ENCODE peak calls at places on chromosomes 2 and 18, in four cellular contexts. X is tibial artery, J is neural progenitor cell, I is adrenal gland. T is an unnamed sample.
A peak's percentile ranks its signal among the peaks of the same experiment; 100 is the strongest.

GRCh38 chr2:161746891-161747535 is 122.8 kb downstream of the SLC4A10 start:
- DNase-seq in X (no peak), J (peak; percentile 3), I (no peak), T (no peak)

GRCh38 chr18:58552057-58552461 is 76.8 kb downstream of the ALPK2 start:
- DNase-seq in X (no peak), J (no peak), I (no peak), T (no peak)

GRCh38 chr2:28055325-28055970 is 164.9 kb downstream of the BABAM2 start:
- DNase-seq in X (no peak), J (no peak), I (no peak), T (no peak)

GRCh38 chr18:77376043-77376732 is 126.5 kb downstream of the GALR1 start:
- DNase-seq in X (no peak), J (no peak), I (no peak), T (no peak)

GRCh38 chr2:172249336-172249735 is 146.6 kb upstream of the DLX2 start:
- DNase-seq in X (no peak), J (no peak), I (no peak), T (no peak)

GRCh38 chr2:237696471-237696870 is 69.1 kb downstream of the LRRFIP1 start:
- DNase-seq in X (no peak), J (no peak), I (peak; percentile 60), T (no peak)

GRCh38 chr2:45154144-45154543 is 144.9 kb upstream of the SIX2 start:
- DNase-seq in X (no peak), J (no peak), I (no peak), T (no peak)

GRCh38 chr2:193566276-193566675 is 1371.5 kb upstream of the TMEFF2 start:
- DNase-seq in X (no peak), J (no peak), I (no peak), T (no peak)

GRCh38 chr2:162344617-162344950 is 652 bp downstream of the GCA start:
- DNase-seq in X (no peak), J (no peak), I (no peak), T (no peak)

GRCh38 chr2:240095556-240096523 is 40.3 kb downstream of the COPS9 start:
- DNase-seq in X (no peak), J (peak; percentile 71), I (no peak), T (peak; percentile 5)

GRCh38 chr2:69143726-69144360 is 130.9 kb downstream of the ANTXR1 start:
- DNase-seq in X (no peak), J (no peak), I (no peak), T (no peak)

GRCh38 chr2:113602869-113603466 is 24.1 kb upstream of the RABL2A start:
- DNase-seq in X (no peak), J (no peak), I (no peak), T (no peak)

GRCh38 chr2:230931556-230932231 is 6.7 kb upstream of the GPR55 start:
- DNase-seq in X (peak; percentile 47), J (no peak), I (no peak), T (no peak)

GRCh38 chr18:10015288-10015701 is 101.5 kb downstream of the VAPA start:
- DNase-seq in X (no peak), J (no peak), I (no peak), T (no peak)

GRCh38 chr2:68901199-68901515 is 30.0 kb upstream of the BMP10 start:
- DNase-seq in X (no peak), J (peak; percentile 45), I (no peak), T (peak; percentile 25)

GRCh38 chr2:27779417-27780055 is 8.0 kb downstream of the MRPL33 start:
- DNase-seq in X (no peak), J (no peak), I (peak; percentile 47), T (no peak)

GRCh38 chr2:149585317-149585885 is 2.2 kb downstream of the MMADHC start:
- DNase-seq in X (no peak), J (no peak), I (no peak), T (no peak)
- H3K4me3 ChIP-seq in X (no peak overlapping the region), J (peak overlapping the region; percentile 83), I (peak overlapping the region; percentile 97), T (no peak overlapping the region)

GRCh38 chr2:241963223-241963622 is 93.7 kb downstream of the RTP5 start:
- DNase-seq in X (no peak), J (no peak), I (no peak), T (no peak)
- H3K4me1 ChIP-seq in X (no peaks in the 10 kb centered on the region), J (no peaks in the 10 kb centered on the region), I (peaks cover 10% of the 10 kb centered on the region), T (no peaks in the 10 kb centered on the region)

GRCh38 chr2:11829324-11829946 is 83.0 kb downstream of the LPIN1 start:
- DNase-seq in X (peak; percentile 80), J (peak; percentile 85), I (peak; percentile 88), T (peak; percentile 67)

GRCh38 chr2:11830708-11831301 is 84.4 kb downstream of the LPIN1 start:
- DNase-seq in X (no peak), J (no peak), I (peak; percentile 48), T (no peak)

GRCh38 chr2:11831415-11831814 is 85.0 kb downstream of the LPIN1 start:
- DNase-seq in X (no peak), J (no peak), I (no peak), T (no peak)

GRCh38 chr2:11828933-11829323 is 82.5 kb downstream of the LPIN1 start:
- DNase-seq in X (no peak), J (no peak), I (no peak), T (no peak)

GRCh38 chr2:11829947-11830707 is 83.7 kb downstream of the LPIN1 start:
- DNase-seq in X (peak; percentile 81), J (peak; percentile 90), I (peak; percentile 87), T (peak; percentile 72)
- H3K27ac ChIP-seq in X (peak overlapping the region; percentile 46), J (peak overlapping the region; percentile 41), I (peak overlapping the region; percentile 67), T (peak overlapping the region; percentile 5)

GRCh38 chr18:8708670-8709069 is 3.3 kb downstream of the MTCL1 start:
- DNase-seq in X (no peak), J (no peak), I (no peak), T (no peak)
- H3K4me3 ChIP-seq in X (no peak overlapping the region), J (peak overlapping the region; percentile 87), I (no peak overlapping the region), T (no peak overlapping the region)

GRCh38 chr2:101803128-101803527 is 105.6 kb downstream of the MAP4K4 start:
- DNase-seq in X (no peak), J (no peak), I (no peak), T (no peak)

GRCh38 chr2:101807242-101807641 is 109.7 kb downstream of the MAP4K4 start:
- DNase-seq in X (no peak), J (no peak), I (no peak), T (no peak)

GRCh38 chr2:101803945-101804696 is 106.6 kb downstream of the MAP4K4 start:
- DNase-seq in X (no peak), J (peak; percentile 89), I (no peak), T (no peak)

GRCh38 chr2:101806123-101806522 is 108.6 kb downstream of the MAP4K4 start:
- DNase-seq in X (no peak), J (no peak), I (no peak), T (no peak)

DNA sequence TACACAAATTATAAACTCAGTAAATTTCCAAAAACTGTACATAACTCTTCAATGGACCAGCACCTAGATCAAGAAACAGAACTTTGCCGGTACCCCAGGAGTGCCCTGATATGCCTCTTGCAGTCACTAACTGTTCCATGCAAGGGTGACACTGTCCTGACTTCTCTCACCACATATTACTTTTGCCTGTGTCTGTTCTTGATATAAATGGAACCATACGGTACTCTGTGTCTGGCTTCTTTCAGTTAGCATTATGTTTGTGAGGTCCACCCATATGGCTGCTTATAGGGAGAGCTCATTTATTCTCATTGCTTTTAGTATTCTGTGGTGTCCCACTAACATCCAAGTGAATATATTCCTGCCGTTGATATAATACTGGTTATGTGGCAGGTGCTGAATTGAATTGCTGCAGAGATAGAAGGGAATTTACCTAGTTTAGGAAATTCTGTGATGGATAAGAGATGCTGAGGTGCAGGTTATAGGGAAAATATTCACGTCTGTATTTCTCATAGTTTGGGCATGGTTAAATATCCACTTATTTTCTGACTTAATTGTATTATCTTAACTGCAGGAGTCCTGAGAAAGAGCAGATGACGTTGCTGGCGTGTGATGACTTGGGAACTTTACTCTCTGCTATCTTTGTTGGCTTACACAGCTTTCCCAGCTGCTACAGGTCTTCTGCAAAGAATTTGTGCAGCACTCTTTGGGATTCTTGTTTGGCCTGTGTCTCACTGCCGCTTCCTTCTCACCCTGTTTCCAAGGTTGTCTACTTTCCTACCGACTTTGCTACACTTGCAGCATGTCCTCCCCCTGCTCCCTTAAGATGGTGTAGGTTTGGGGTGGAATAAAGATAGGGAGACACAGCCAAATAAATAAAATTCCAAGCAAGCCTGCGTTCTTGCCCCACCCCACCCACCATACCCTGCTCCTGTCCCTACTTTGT is 107.9 kb downstream of the MAP4K4 start:
- DNase-seq in X (no peak), J (no peak), I (no peak), T (no peak)
- H3K4me1 ChIP-seq in X (peaks cover 33% of the 10 kb centered on the region), J (peaks cover 42% of the 10 kb centered on the region), I (peaks cover 6% of the 10 kb centered on the region), T (peaks cover 9% of the 10 kb centered on the region)

GRCh38 chr2:43737097-43737854 is 36.6 kb upstream of the DYNC2LI1 start:
- DNase-seq in X (peak; percentile 79), J (no peak), I (no peak), T (no peak)
- H3K27ac ChIP-seq in X (peak overlapping the region; percentile 18), J (no peak overlapping the region), I (no peak overlapping the region), T (no peak overlapping the region)